ENCODE peak calls at places on chromosomes 16 and 17, in six cellular contexts. O is right lobe of liver, W is keratinocyte, S is endothelial cell of umbilical vein, Z is HCT116, M is heart right ventricle. V is an unnamed sample.

GRCh38 chr16:57284952-57285263 is 436 bp upstream of the PLLP start:
- DNase-seq in M (no peak), Z (no peak), W (no peak), O (no peak), S (no peak), V (no peak)

GRCh38 chr17:57274162-57274561 is 17.8 kb downstream of the MSI2 start:
- DNase-seq in Z (no peak), W (no peak), S (no peak), O (no peak), M (no peak), V (no peak)

GRCh38 chr17:17020821-17021193 is 21.4 kb upstream of the MPRIP start:
- DNase-seq in Z (no peak), O (no peak), W (no peak), M (no peak), S (no peak), V (no peak)

GRCh38 chr17:1362964-1363363 is 37.1 kb downstream of the YWHAE start:
- DNase-seq in W (no peak), Z (no peak), O (no peak), S (no peak), M (no peak), V (no peak)

GRCh38 chr17:927611-928461 is 51.7 kb downstream of the NXN start:
- DNase-seq in Z (peak; percentile 76), W (peak; percentile 77), O (no peak), M (no peak), S (peak; percentile 70), V (peak; percentile 85)

GRCh38 chr16:515175-515962 is 12.1 kb upstream of the CAPN15 start:
- DNase-seq in S (peak; percentile 55), M (no peak), O (no peak), Z (no peak), W (no peak), V (no peak)

GRCh38 chr16:46855389-46855788 is 24.4 kb upstream of the C16orf87 start:
- DNase-seq in S (no peak), O (no peak), M (no peak), Z (no peak), W (no peak), V (no peak)

GRCh38 chr16:31373235-31373634 is 18.3 kb downstream of the ITGAX start:
- DNase-seq in O (no peak), W (no peak), M (no peak), S (no peak), Z (no peak), V (no peak)

GRCh38 chr16:54194008-54194731 is 92.4 kb downstream of the IRX3 start:
- DNase-seq in O (peak; percentile 31), W (peak; percentile 9), M (peak; percentile 91), Z (no peak), S (no peak), V (no peak)

GRCh38 chr17:44304651-44305050 is 3.8 kb upstream of the RUNDC3A start:
- DNase-seq in Z (no peak), M (no peak), S (no peak), W (no peak), O (no peak), V (no peak)

GRCh38 chr16:63655846-63656245 is 1466.0 kb downstream of the CDH11 start:
- DNase-seq in S (no peak), W (no peak), Z (no peak), M (no peak), O (no peak), V (no peak)

GRCh38 chr16:13307255-13307654 is 405.9 kb downstream of the SHISA9 start:
- DNase-seq in O (no peak), W (peak; percentile 93), M (no peak), S (no peak), Z (no peak), V (no peak)

GRCh38 chr16:13471036-13471435 is 448.9 kb upstream of the ERCC4 start:
- DNase-seq in Z (no peak), S (no peak), O (no peak), W (no peak), M (no peak), V (no peak)

GRCh38 chr17:59666235-59666634 is 41.0 kb downstream of the PTRH2 start:
- DNase-seq in W (no peak), Z (no peak), O (no peak), M (no peak), S (no peak), V (no peak)

GRCh38 chr17:42380935-42381334 is 7.3 kb downstream of the STAT3 start:
- DNase-seq in S (no peak), W (no peak), M (no peak), Z (no peak), O (no peak), V (no peak)

GRCh38 chr17:57617218-57617617 is 127.9 kb downstream of the CCDC182 start:
- DNase-seq in O (no peak), S (no peak), Z (no peak), M (no peak), W (no peak), V (no peak)

GRCh38 chr17:49547566-49547965 is 28.1 kb upstream of the NXPH3 start:
- DNase-seq in S (no peak), Z (no peak), O (no peak), M (no peak), W (no peak), V (no peak)

GRCh38 chr16:30609002-30609927 is 924 bp downstream of the ZNF689 start:
- DNase-seq in O (peak; percentile 73), M (peak; percentile 60), W (no peak), S (peak; percentile 48), Z (no peak), V (no peak)

GRCh38 chr17:62321451-62321850 is 58.9 kb upstream of the EFCAB3 start:
- DNase-seq in M (no peak), W (no peak), Z (no peak), S (no peak), O (no peak), V (no peak)

GRCh38 chr16:27220991-27221390 is 17.7 kb downstream of the KDM8 start:
- DNase-seq in O (no peak), S (no peak), W (no peak), Z (no peak), M (no peak), V (no peak)

GRCh38 chr17:48211787-48212186 is 104.2 kb downstream of the SNX11 start:
- DNase-seq in O (no peak), S (no peak), M (no peak), W (no peak), Z (no peak), V (no peak)

GRCh38 chr17:7656958-7657715 is 6.4 kb downstream of the ATP1B2 start:
- DNase-seq in O (peak; percentile 38), M (peak; percentile 73), W (no peak), Z (no peak), S (no peak), V (no peak)

GRCh38 chr17:8041249-8041928 is 2.5 kb downstream of the ALOX15B start:
- DNase-seq in S (peak; percentile 66), Z (peak; percentile 72), W (no peak), O (no peak), M (no peak), V (peak; percentile 47)

GRCh38 chr17:9842057-9842758 is 16.5 kb downstream of the GLP2R start:
- DNase-seq in W (no peak), M (peak; percentile 45), Z (no peak), O (peak; percentile 40), S (no peak), V (no peak)

GRCh38 chr16:86676216-86676800 is 98.0 kb downstream of the FOXL1 start:
- DNase-seq in S (peak; percentile 65), W (peak; percentile 62), O (no peak), M (no peak), Z (peak; percentile 21), V (no peak)

GRCh38 chr16:53433509-53433908 is 762 bp upstream of the RBL2 start:
- DNase-seq in W (no peak), S (no peak), O (no peak), M (no peak), Z (no peak), V (no peak)

GRCh38 chr17:41762391-41762790 is 24.1 kb downstream of the JUP start:
- DNase-seq in Z (no peak), M (no peak), O (no peak), S (no peak), W (no peak), V (no peak)

GRCh38 chr16:85453179-85453678 is 159.9 kb upstream of the GSE1 start:
- DNase-seq in M (no peak), Z (no peak), S (no peak), W (no peak), O (no peak), V (no peak)

GRCh38 chr17:79145548-79145947 is 70.9 kb downstream of the ENGASE start:
- DNase-seq in Z (no peak), S (no peak), O (no peak), M (no peak), W (no peak), V (no peak)

GRCh38 chr17:79150035-79150733 is 75.6 kb downstream of the ENGASE start:
- DNase-seq in M (no peak), O (no peak), S (no peak), Z (no peak), W (no peak), V (no peak)

GRCh38 chr17:79146562-79146961 is 71.9 kb downstream of the ENGASE start:
- DNase-seq in W (no peak), M (no peak), O (no peak), S (no peak), Z (no peak), V (no peak)

GRCh38 chr17:79148584-79148983 is 74.0 kb downstream of the ENGASE start:
- DNase-seq in O (no peak), S (no peak), W (no peak), Z (no peak), M (no peak), V (no peak)

GRCh38 chr17:79147791-79148506 is 73.3 kb downstream of the ENGASE start:
- DNase-seq in W (no peak), Z (no peak), O (no peak), S (no peak), M (no peak), V (no peak)
- TF ChIP-seq CTCF in W (peak; percentile 40), Z (peak; percentile 24), O (no peak), S (no peak), M (no peak), V (no peak)

DNA sequence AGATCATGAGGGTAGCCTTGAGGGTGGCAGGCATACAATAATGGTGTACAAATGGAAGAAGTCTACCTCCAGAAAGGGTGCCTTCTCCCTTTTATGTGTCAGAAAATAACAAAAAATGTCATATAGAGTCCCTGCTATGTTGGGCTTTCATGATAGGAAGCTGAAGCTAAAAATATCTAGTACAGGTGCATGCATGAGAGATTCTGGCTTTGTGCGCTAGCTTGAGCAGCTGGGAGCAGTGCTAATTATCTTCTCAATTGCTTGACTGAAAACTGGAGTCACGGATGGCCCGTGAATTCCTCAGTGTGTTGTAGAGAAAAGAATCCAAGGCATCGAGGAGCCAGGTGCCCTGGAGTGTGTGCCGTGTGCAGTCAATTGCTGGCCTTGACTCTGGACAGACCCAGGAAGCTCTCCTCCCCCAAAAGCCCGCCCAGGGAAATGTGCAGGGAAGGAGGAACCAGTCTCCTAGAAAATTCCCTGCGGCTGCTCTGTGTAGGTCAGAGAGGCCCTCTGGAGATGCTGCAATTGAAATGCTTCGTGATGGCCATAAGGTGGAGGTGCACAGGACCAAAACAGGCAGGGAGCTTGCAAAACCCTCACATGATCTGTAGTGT is 14.2 kb downstream of the LGALS3BP start:
- DNase-seq in S (no peak), Z (no peak), M (no peak), O (no peak), W (no peak), V (no peak)
- H3K4me1 ChIP-seq in S (no peaks in the 10 kb centered on the region), Z (peaks cover 37% of the 10 kb centered on the region), M (peaks cover 4% of the 10 kb centered on the region), O (no peaks in the 10 kb centered on the region), W (peaks cover 3% of the 10 kb centered on the region), V (no peaks in the 10 kb centered on the region)

GRCh38 chr16:66961065-66961744 is at the start of gene CES3:
- DNase-seq in S (peak; percentile 46), W (no peak), O (peak; percentile 70), M (peak; percentile 42), Z (peak; percentile 75), V (peak; percentile 27)
- H3K4me3 ChIP-seq in S (no peak within 1 kb of the TSS), W (no peak within 1 kb of the TSS), O (no peak within 1 kb of the TSS), M (no peak within 1 kb of the TSS), Z (peak within 1 kb of the TSS; percentile 56), V (no peak within 1 kb of the TSS)

GRCh38 chr16:24124291-24124690 is 131.8 kb upstream of the CACNG3 start:
- DNase-seq in Z (no peak), W (no peak), S (no peak), M (no peak), O (no peak), V (no peak)
- TF ChIP-seq CTCF in Z (no peak), W (no peak), S (no peak), M (no peak), O (no peak), V (no peak)

V was measured in Panc1.